ENCODE peak calls at places on chromosomes 12 and 14, in ten cellular contexts. One of them, this sample, is unnamed.

GRCh38 chr14:105087308-105087962 is 22.2 kb upstream of the GPR132 start:
- DNase-seq in HCT116: no peak
- DNase-seq in psoas muscle: no peak
- DNase-seq in sigmoid colon: peak; percentile 80
- DNase-seq in fibroblast of pulmonary artery: peak; percentile 42
- DNase-seq in mucosa of descending colon: peak; percentile 57
- DNase-seq in neural crest cell: no peak
- DNase-seq in stomach: peak; percentile 27
- DNase-seq in GM13977: peak; percentile 84
- DNase-seq in AG04450: no peak
- DNase-seq in this sample: peak; percentile 81

GRCh38 chr12:111437816-111438454 is 32.2 kb downstream of the SH2B3 start:
- DNase-seq in HCT116: no peak
- DNase-seq in psoas muscle: no peak
- DNase-seq in sigmoid colon: no peak
- DNase-seq in fibroblast of pulmonary artery: peak; percentile 89
- DNase-seq in mucosa of descending colon: peak; percentile 67
- DNase-seq in neural crest cell: no peak
- DNase-seq in stomach: no peak
- DNase-seq in GM13977: no peak
- DNase-seq in AG04450: no peak
- DNase-seq in this sample: no peak

GRCh38 chr12:67069451-67070306 is 199.5 kb upstream of the CAND1 start:
- DNase-seq in HCT116: no peak
- DNase-seq in psoas muscle: peak; percentile 16
- DNase-seq in sigmoid colon: no peak
- DNase-seq in fibroblast of pulmonary artery: no peak
- DNase-seq in mucosa of descending colon: peak; percentile 58
- DNase-seq in neural crest cell: peak; percentile 57
- DNase-seq in stomach: peak; percentile 41
- DNase-seq in GM13977: peak; percentile 41
- DNase-seq in AG04450: no peak
- DNase-seq in this sample: peak; percentile 73

GRCh38 chr12:33093534-33093933 is 197.0 kb upstream of the PKP2 start:
- DNase-seq in HCT116: no peak
- DNase-seq in psoas muscle: no peak
- DNase-seq in sigmoid colon: no peak
- DNase-seq in fibroblast of pulmonary artery: no peak
- DNase-seq in mucosa of descending colon: no peak
- DNase-seq in neural crest cell: no peak
- DNase-seq in stomach: no peak
- DNase-seq in GM13977: no peak
- DNase-seq in AG04450: no peak
- DNase-seq in this sample: no peak

GRCh38 chr12:131621701-131622421 is 89.0 kb upstream of the SFSWAP start:
- DNase-seq in HCT116: no peak
- DNase-seq in psoas muscle: no peak
- DNase-seq in sigmoid colon: no peak
- DNase-seq in fibroblast of pulmonary artery: no peak
- DNase-seq in mucosa of descending colon: no peak
- DNase-seq in neural crest cell: peak; percentile 75
- DNase-seq in stomach: no peak
- DNase-seq in GM13977: no peak
- DNase-seq in AG04450: no peak
- DNase-seq in this sample: no peak

GRCh38 chr12:127083028-127083949 is 1183.7 kb upstream of the TMEM132C start:
- DNase-seq in HCT116: peak; percentile 54
- DNase-seq in psoas muscle: no peak
- DNase-seq in sigmoid colon: no peak
- DNase-seq in fibroblast of pulmonary artery: peak; percentile 79
- DNase-seq in mucosa of descending colon: no peak
- DNase-seq in neural crest cell: no peak
- DNase-seq in stomach: no peak
- DNase-seq in GM13977: peak; percentile 47
- DNase-seq in AG04450: peak; percentile 30
- DNase-seq in this sample: peak; percentile 72

GRCh38 chr14:58146399-58146798 is 5.6 kb downstream of the ARMH4 start:
- DNase-seq in HCT116: no peak
- DNase-seq in psoas muscle: no peak
- DNase-seq in sigmoid colon: no peak
- DNase-seq in fibroblast of pulmonary artery: no peak
- DNase-seq in mucosa of descending colon: no peak
- DNase-seq in neural crest cell: no peak
- DNase-seq in stomach: no peak
- DNase-seq in GM13977: no peak
- DNase-seq in AG04450: no peak
- DNase-seq in this sample: no peak

GRCh38 chr12:2751686-2752085 is 43.1 kb upstream of the FKBP4 start:
- DNase-seq in HCT116: no peak
- DNase-seq in psoas muscle: no peak
- DNase-seq in sigmoid colon: no peak
- DNase-seq in fibroblast of pulmonary artery: no peak
- DNase-seq in mucosa of descending colon: no peak
- DNase-seq in neural crest cell: no peak
- DNase-seq in stomach: no peak
- DNase-seq in GM13977: no peak
- DNase-seq in AG04450: no peak
- DNase-seq in this sample: no peak

GRCh38 chr12:71447691-71448660 is 8.4 kb downstream of the LGR5 start:
- DNase-seq in HCT116: no peak
- DNase-seq in psoas muscle: no peak
- DNase-seq in sigmoid colon: no peak
- DNase-seq in fibroblast of pulmonary artery: no peak
- DNase-seq in mucosa of descending colon: no peak
- DNase-seq in neural crest cell: no peak
- DNase-seq in stomach: no peak
- DNase-seq in GM13977: no peak
- DNase-seq in AG04450: no peak
- DNase-seq in this sample: no peak

GRCh38 chr12:57522887-57523705 is 472 bp downstream of the MBD6 start:
- DNase-seq in HCT116: no peak
- DNase-seq in psoas muscle: peak; percentile 54
- DNase-seq in sigmoid colon: peak; percentile 86
- DNase-seq in fibroblast of pulmonary artery: peak; percentile 68
- DNase-seq in mucosa of descending colon: peak; percentile 84
- DNase-seq in neural crest cell: peak; percentile 31
- DNase-seq in stomach: peak; percentile 48
- DNase-seq in GM13977: no peak
- DNase-seq in AG04450: no peak
- DNase-seq in this sample: peak; percentile 85

GRCh38 chr12:118544569-118544968 is 168.2 kb downstream of the SUDS3 start:
- DNase-seq in HCT116: peak; percentile 70
- DNase-seq in psoas muscle: no peak
- DNase-seq in sigmoid colon: no peak
- DNase-seq in fibroblast of pulmonary artery: no peak
- DNase-seq in mucosa of descending colon: no peak
- DNase-seq in neural crest cell: no peak
- DNase-seq in stomach: no peak
- DNase-seq in GM13977: no peak
- DNase-seq in AG04450: no peak
- DNase-seq in this sample: no peak

GRCh38 chr14:50290306-50290705 is 21.7 kb downstream of the L2HGDH start:
- DNase-seq in HCT116: no peak
- DNase-seq in psoas muscle: no peak
- DNase-seq in sigmoid colon: no peak
- DNase-seq in fibroblast of pulmonary artery: no peak
- DNase-seq in mucosa of descending colon: no peak
- DNase-seq in neural crest cell: no peak
- DNase-seq in stomach: no peak
- DNase-seq in GM13977: no peak
- DNase-seq in AG04450: no peak
- DNase-seq in this sample: no peak

GRCh38 chr12:49945394-49946080 is 5.0 kb upstream of the AQP2 start:
- DNase-seq in HCT116: peak; percentile 62
- DNase-seq in psoas muscle: peak; percentile 84
- DNase-seq in sigmoid colon: peak; percentile 88
- DNase-seq in fibroblast of pulmonary artery: peak; percentile 80
- DNase-seq in mucosa of descending colon: peak; percentile 81
- DNase-seq in neural crest cell: peak; percentile 92
- DNase-seq in stomach: peak; percentile 86
- DNase-seq in GM13977: peak; percentile 89
- DNase-seq in AG04450: peak; percentile 21
- DNase-seq in this sample: peak; percentile 91

GRCh38 chr14:66281036-66281776 is 205.0 kb upstream of the CCDC196 start:
- DNase-seq in HCT116: no peak
- DNase-seq in psoas muscle: peak; percentile 16
- DNase-seq in sigmoid colon: peak; percentile 70
- DNase-seq in fibroblast of pulmonary artery: peak; percentile 16
- DNase-seq in mucosa of descending colon: no peak
- DNase-seq in neural crest cell: no peak
- DNase-seq in stomach: no peak
- DNase-seq in GM13977: no peak
- DNase-seq in AG04450: no peak
- DNase-seq in this sample: peak; percentile 46

GRCh38 chr12:117933545-117933944 is 35.2 kb downstream of the KSR2 start:
- DNase-seq in HCT116: no peak
- DNase-seq in psoas muscle: no peak
- DNase-seq in sigmoid colon: no peak
- DNase-seq in fibroblast of pulmonary artery: no peak
- DNase-seq in mucosa of descending colon: no peak
- DNase-seq in neural crest cell: no peak
- DNase-seq in stomach: no peak
- DNase-seq in GM13977: no peak
- DNase-seq in AG04450: no peak
- DNase-seq in this sample: no peak

GRCh38 chr12:102848832-102849231 is 68.2 kb downstream of the PAH start:
- DNase-seq in HCT116: no peak
- DNase-seq in psoas muscle: no peak
- DNase-seq in sigmoid colon: no peak
- DNase-seq in fibroblast of pulmonary artery: no peak
- DNase-seq in mucosa of descending colon: no peak
- DNase-seq in neural crest cell: no peak
- DNase-seq in stomach: no peak
- DNase-seq in GM13977: no peak
- DNase-seq in AG04450: no peak
- DNase-seq in this sample: no peak
- TF ChIP-seq CTCF in HCT116: peak; percentile 22
- TF ChIP-seq CTCF in psoas muscle: no peak
- TF ChIP-seq CTCF in sigmoid colon: no peak
- TF ChIP-seq CTCF in fibroblast of pulmonary artery: no peak
- TF ChIP-seq CTCF in mucosa of descending colon: no peak
- TF ChIP-seq CTCF in neural crest cell: no peak
- TF ChIP-seq CTCF in stomach: no peak
- TF ChIP-seq CTCF in GM13977: no peak
- TF ChIP-seq CTCF in AG04450: no peak
- TF ChIP-seq CTCF in this sample: no peak

GRCh38 chr14:20247651-20248246 is 8.7 kb downstream of the OR11H4 start:
- DNase-seq in HCT116: peak; percentile 36
- DNase-seq in psoas muscle: no peak
- DNase-seq in sigmoid colon: no peak
- DNase-seq in fibroblast of pulmonary artery: no peak
- DNase-seq in mucosa of descending colon: no peak
- DNase-seq in neural crest cell: no peak
- DNase-seq in stomach: no peak
- DNase-seq in GM13977: no peak
- DNase-seq in AG04450: no peak
- DNase-seq in this sample: no peak
- TF ChIP-seq CTCF in HCT116: peak; percentile 63
- TF ChIP-seq CTCF in psoas muscle: no peak
- TF ChIP-seq CTCF in sigmoid colon: no peak
- TF ChIP-seq CTCF in fibroblast of pulmonary artery: no peak
- TF ChIP-seq CTCF in mucosa of descending colon: no peak
- TF ChIP-seq CTCF in neural crest cell: no peak
- TF ChIP-seq CTCF in stomach: no peak
- TF ChIP-seq CTCF in GM13977: peak; percentile 38
- TF ChIP-seq CTCF in AG04450: no peak
- TF ChIP-seq CTCF in this sample: peak; percentile 3

GRCh38 chr12:108821407-108822397 is 35.7 kb downstream of the SSH1 start:
- DNase-seq in HCT116: no peak
- DNase-seq in psoas muscle: no peak
- DNase-seq in sigmoid colon: no peak
- DNase-seq in fibroblast of pulmonary artery: peak; percentile 51
- DNase-seq in mucosa of descending colon: no peak
- DNase-seq in neural crest cell: no peak
- DNase-seq in stomach: no peak
- DNase-seq in GM13977: no peak
- DNase-seq in AG04450: no peak
- DNase-seq in this sample: no peak
- TF ChIP-seq CTCF in HCT116: no peak
- TF ChIP-seq CTCF in psoas muscle: no peak
- TF ChIP-seq CTCF in sigmoid colon: no peak
- TF ChIP-seq CTCF in fibroblast of pulmonary artery: no peak
- TF ChIP-seq CTCF in mucosa of descending colon: no peak
- TF ChIP-seq CTCF in neural crest cell: no peak
- TF ChIP-seq CTCF in stomach: no peak
- TF ChIP-seq CTCF in GM13977: no peak
- TF ChIP-seq CTCF in AG04450: peak; percentile 8
- TF ChIP-seq CTCF in this sample: no peak

DNA sequence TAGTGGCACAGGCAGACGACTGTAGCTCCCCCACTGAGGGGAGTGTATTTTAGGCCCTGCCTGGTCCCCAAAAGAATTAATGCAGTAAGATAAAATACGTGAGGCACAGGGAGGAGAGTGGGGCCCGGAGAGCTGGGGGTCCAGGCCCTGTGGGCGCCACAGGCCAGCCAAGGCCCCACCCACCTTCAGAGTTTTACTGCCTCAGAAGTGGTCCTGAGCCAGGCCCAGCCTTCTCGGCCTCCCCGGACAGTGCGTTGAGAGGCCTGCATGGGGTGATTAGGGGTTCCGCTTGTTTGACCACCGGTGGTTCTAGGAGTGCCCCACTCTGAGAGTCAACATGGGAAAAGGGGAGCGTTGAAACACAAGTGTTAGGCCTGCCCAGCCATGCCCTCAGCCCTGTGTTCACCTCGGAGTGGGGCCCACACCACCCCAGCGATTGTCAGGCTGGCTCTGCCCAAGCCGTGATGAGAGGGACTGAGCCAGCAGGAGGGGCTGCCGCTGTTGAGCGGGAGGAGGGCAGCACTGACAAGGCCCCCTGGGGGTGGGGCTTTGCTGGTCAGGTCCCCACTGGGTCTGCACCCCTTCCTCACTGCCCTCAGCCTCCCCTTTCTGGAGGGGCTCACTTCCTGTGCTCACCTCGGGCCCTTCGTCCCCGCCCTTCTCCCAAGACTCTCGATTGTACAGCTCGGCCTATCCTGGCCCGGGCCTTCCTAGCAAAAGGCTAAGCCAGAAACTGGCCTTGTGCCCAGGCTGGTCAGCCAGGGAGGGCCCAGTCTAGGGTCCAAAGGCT is 4.8 kb downstream of the CKB start:
- DNase-seq in HCT116: no peak
- DNase-seq in psoas muscle: no peak
- DNase-seq in sigmoid colon: peak; percentile 81
- DNase-seq in fibroblast of pulmonary artery: no peak
- DNase-seq in mucosa of descending colon: peak; percentile 60
- DNase-seq in neural crest cell: no peak
- DNase-seq in stomach: peak; percentile 64
- DNase-seq in GM13977: no peak
- DNase-seq in AG04450: no peak
- DNase-seq in this sample: peak; percentile 54
- TF ChIP-seq CTCF in HCT116: peak; percentile 4
- TF ChIP-seq CTCF in psoas muscle: no peak
- TF ChIP-seq CTCF in sigmoid colon: no peak
- TF ChIP-seq CTCF in fibroblast of pulmonary artery: no peak
- TF ChIP-seq CTCF in mucosa of descending colon: no peak
- TF ChIP-seq CTCF in neural crest cell: no peak
- TF ChIP-seq CTCF in stomach: no peak
- TF ChIP-seq CTCF in GM13977: no peak
- TF ChIP-seq CTCF in AG04450: no peak
- TF ChIP-seq CTCF in this sample: no peak

GRCh38 chr12:442235-442884 is 17.4 kb upstream of the B4GALNT3 start:
- DNase-seq in HCT116: peak; percentile 23
- DNase-seq in psoas muscle: no peak
- DNase-seq in sigmoid colon: peak; percentile 65
- DNase-seq in fibroblast of pulmonary artery: peak; percentile 64
- DNase-seq in mucosa of descending colon: no peak
- DNase-seq in neural crest cell: peak; percentile 79
- DNase-seq in stomach: peak; percentile 69
- DNase-seq in GM13977: no peak
- DNase-seq in AG04450: peak; percentile 6
- DNase-seq in this sample: peak; percentile 72
- TF ChIP-seq CTCF in HCT116: peak; percentile 78
- TF ChIP-seq CTCF in psoas muscle: peak; percentile 79
- TF ChIP-seq CTCF in sigmoid colon: peak; percentile 68
- TF ChIP-seq CTCF in fibroblast of pulmonary artery: peak; percentile 83
- TF ChIP-seq CTCF in mucosa of descending colon: peak; percentile 50
- TF ChIP-seq CTCF in neural crest cell: peak; percentile 93
- TF ChIP-seq CTCF in stomach: no peak
- TF ChIP-seq CTCF in GM13977: peak; percentile 58
- TF ChIP-seq CTCF in AG04450: peak; percentile 80
- TF ChIP-seq CTCF in this sample: peak; percentile 80

This sample was measured in hepatocyte.